ENCODE peak calls at places on chromosomes 13 and 19, in five cellular contexts. X is mucosa of descending colon, F is stomach, W is fibroblast of lung, C is glutamatergic neuron. I is an unnamed sample.

GRCh38 chr19:50333737-50334617 is 4.8 kb upstream of the KCNC3 start:
- DNase-seq in X (peak), W (no peak), C (peak), F (peak), I (peak)

GRCh38 chr19:49911381-49912145 is 14.9 kb upstream of the IL4I1 start:
- DNase-seq in C (no peak), X (peak), W (no peak), F (no peak), I (no peak)

GRCh38 chr13:19586904-19587634 is 25.7 kb upstream of the TPTE2 start:
- DNase-seq in F (peak), W (peak), C (no peak), X (peak), I (no peak)

GRCh38 chr13:79853258-79853657 is 372.3 kb downstream of the NDFIP2 start:
- DNase-seq in W (no peak), X (no peak), C (no peak), F (no peak), I (no peak)

GRCh38 chr19:17385878-17386611 is 8.0 kb downstream of the CCDC194 start:
- DNase-seq in F (peak), X (peak), W (peak), C (peak), I (peak)

GRCh38 chr13:60538566-60538965 is 141.5 kb downstream of the TDRD3 start:
- DNase-seq in C (no peak), X (no peak), W (no peak), F (no peak), I (no peak)

GRCh38 chr19:47176071-47176626 is 45.5 kb downstream of the SAE1 start:
- DNase-seq in F (no peak), W (peak), C (no peak), X (no peak), I (no peak)

GRCh38 chr13:18944501-18945068 is 237.0 kb downstream of the TUBA3C start:
- DNase-seq in F (no peak), X (no peak), W (no peak), C (no peak), I (peak)

GRCh38 chr13:108586826-108587225 is 42.6 kb upstream of the MYO16 start:
- DNase-seq in F (no peak), W (no peak), C (no peak), X (no peak), I (no peak)

GRCh38 chr13:59000770-59001169 is 1163.0 kb downstream of the DIAPH3 start:
- DNase-seq in C (no peak), X (no peak), F (no peak), W (no peak), I (no peak)

GRCh38 chr13:30872685-30873443 is 33.2 kb upstream of the MEDAG start:
- DNase-seq in X (peak), F (no peak), W (peak), C (peak), I (peak)

GRCh38 chr19:28424041-28424440 is 788.9 kb downstream of the UQCRFS1 start:
- DNase-seq in C (no peak), F (no peak), X (no peak), W (no peak), I (no peak)

GRCh38 chr19:45781282-45782161 is 768 bp downstream of the DMPK start:
- DNase-seq in C (no peak), W (no peak), X (no peak), F (peak), I (no peak)

GRCh38 chr13:98629055-98629454 is 52.1 kb upstream of the STK24 start:
- DNase-seq in F (no peak), W (no peak), X (no peak), C (no peak), I (no peak)

GRCh38 chr13:79196366-79196765 is 209.7 kb downstream of the RBM26 start:
- DNase-seq in X (no peak), C (no peak), F (no peak), W (no peak), I (no peak)

GRCh38 chr13:94154362-94154761 is 325.1 kb downstream of the DCT start:
- DNase-seq in X (peak), W (peak), F (peak), C (no peak), I (no peak)

GRCh38 chr19:56015756-56016155 is 29.2 kb downstream of the NLRP5 start:
- DNase-seq in W (no peak), C (no peak), F (no peak), X (peak), I (no peak)

GRCh38 chr13:44734204-44734707 is 158.1 kb upstream of the TSC22D1 start:
- DNase-seq in F (peak), W (peak), C (no peak), X (no peak), I (no peak)

GRCh38 chr13:35984776-35985453 is 146.3 kb downstream of the DCLK1 start:
- DNase-seq in C (peak), X (no peak), F (no peak), W (no peak), I (no peak)

GRCh38 chr13:83325454-83325853 is 556.8 kb downstream of the SLITRK1 start:
- DNase-seq in C (no peak), X (no peak), W (peak), F (no peak), I (no peak)

GRCh38 chr19:45499196-45500180 is 1.2 kb downstream of the PPM1N start:
- DNase-seq in W (no peak), X (peak), F (no peak), C (peak), I (no peak)

GRCh38 chr19:12995596-12996541 is 594 bp downstream of the NFIX start:
- DNase-seq in W (peak), F (no peak), C (no peak), X (no peak), I (no peak)

GRCh38 chr13:66933994-66934393 is 296.1 kb downstream of the PCDH9 start:
- DNase-seq in X (no peak), W (peak), C (no peak), F (no peak), I (no peak)

GRCh38 chr19:38264486-38265212 is at the start of gene SPINT2:
- DNase-seq in F (no peak), W (no peak), C (peak), X (no peak), I (peak)

GRCh38 chr13:51033431-51034185 is 77.5 kb downstream of the C13orf42 start:
- DNase-seq in C (no peak), W (no peak), F (no peak), X (no peak), I (no peak)

GRCh38 chr19:17346109-17346671 is 8.8 kb downstream of the GTPBP3 start:
- DNase-seq in W (peak), F (peak), C (peak), X (peak), I (peak)

DNA sequence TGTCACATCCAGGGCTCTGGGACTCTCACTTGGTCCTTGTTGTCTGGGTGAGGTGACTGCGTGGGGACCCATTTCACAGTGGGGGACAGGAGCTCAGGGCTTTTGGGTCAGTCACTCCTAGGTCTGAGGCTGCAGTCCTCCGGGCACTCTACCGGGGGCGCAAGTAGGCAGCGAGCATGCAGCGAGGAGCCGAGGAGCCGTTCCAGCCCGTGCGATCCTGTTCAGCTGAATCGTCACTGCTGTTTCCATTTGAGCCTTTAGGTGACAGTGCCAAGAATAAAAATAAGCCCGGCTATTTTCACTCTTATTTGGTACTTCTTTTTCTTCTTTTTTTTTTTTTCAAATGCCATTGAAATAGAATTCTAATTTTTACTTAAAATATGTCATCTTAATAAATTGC is 126.5 kb downstream of the ZNF536 start:
- DNase-seq in C (peak), F (no peak), W (no peak), X (no peak), I (peak)
- TF ChIP-seq CTCF in C (peak), F (no peak), W (no peak), X (no peak), I (peak)

GRCh38 chr13:39417643-39418042 is 185.3 kb downstream of the LHFPL6 start:
- DNase-seq in X (no peak), F (no peak), W (peak), C (no peak), I (no peak)

GRCh38 chr13:39418424-39418823 is 184.6 kb downstream of the LHFPL6 start:
- DNase-seq in X (no peak), F (no peak), C (no peak), W (no peak), I (no peak)

GRCh38 chr13:39419068-39419467 is 183.9 kb downstream of the LHFPL6 start:
- DNase-seq in F (no peak), X (no peak), W (no peak), C (no peak), I (no peak)

GRCh38 chr13:39415403-39415802 is 187.6 kb downstream of the LHFPL6 start:
- DNase-seq in X (peak), C (peak), F (no peak), W (peak), I (peak)

GRCh38 chr13:39417131-39417530 is 185.9 kb downstream of the LHFPL6 start:
- DNase-seq in X (no peak), W (no peak), C (peak), F (no peak), I (no peak)
- TF ChIP-seq CTCF in X (no peak), W (peak), C (peak), F (no peak), I (no peak)

DNA sequence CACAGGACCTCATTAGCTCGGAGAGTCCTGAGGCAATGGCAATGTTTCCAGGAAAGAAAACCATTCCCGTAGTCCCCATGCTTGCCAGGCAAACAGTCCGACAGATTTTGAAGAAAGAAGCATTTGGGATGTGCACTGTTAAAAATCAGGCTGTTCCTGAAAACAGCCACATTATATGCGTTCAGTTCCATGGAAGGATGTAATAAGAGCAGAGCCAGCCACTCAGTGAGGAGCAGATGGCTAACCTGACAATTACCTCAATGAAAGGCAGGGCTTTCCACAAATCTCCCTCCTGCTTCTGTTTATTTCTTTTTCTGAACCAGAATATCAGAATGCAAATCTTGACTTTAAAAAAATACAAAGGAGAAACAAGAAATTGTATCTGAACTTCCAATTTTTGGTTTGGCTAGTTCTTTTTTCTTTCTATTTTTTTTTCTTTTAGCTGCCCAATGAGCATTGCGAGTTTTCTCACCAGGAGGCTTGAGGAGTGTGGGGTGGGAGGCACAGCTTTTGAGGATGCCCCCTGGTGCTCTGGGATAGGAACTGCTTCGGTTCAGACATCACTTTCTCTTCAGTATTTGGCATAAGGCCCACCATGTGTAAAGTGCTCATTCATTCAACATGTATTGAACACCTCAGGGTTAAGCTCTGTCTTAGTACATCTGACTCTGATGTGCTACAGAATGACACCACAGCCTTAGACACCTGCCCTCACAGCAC is 124.2 kb downstream of the TBC1D4 start:
- DNase-seq in X (peak), F (no peak), C (peak), W (peak), I (no peak)
- TF ChIP-seq CTCF in X (no peak), F (peak), C (peak), W (peak), I (peak)

GRCh38 chr13:46903748-46904147 is 6.9 kb upstream of the HTR2A start:
- DNase-seq in F (no peak), C (no peak), W (no peak), X (no peak), I (no peak)

GRCh38 chr13:46906440-46906839 is 9.6 kb upstream of the HTR2A start:
- DNase-seq in C (no peak), F (no peak), W (no peak), X (no peak), I (no peak)

GRCh38 chr13:46901721-46902120 is 4.9 kb upstream of the HTR2A start:
- DNase-seq in C (no peak), F (no peak), W (no peak), X (no peak), I (no peak)

GRCh38 chr13:46908511-46908910 is 11.7 kb upstream of the HTR2A start:
- DNase-seq in F (no peak), X (no peak), C (no peak), W (peak), I (no peak)

GRCh38 chr13:46905249-46905648 is 8.4 kb upstream of the HTR2A start:
- DNase-seq in C (no peak), X (no peak), W (peak), F (no peak), I (no peak)
- TF ChIP-seq CTCF in C (no peak), X (no peak), W (peak), F (no peak), I (no peak)

GRCh38 chr13:90360785-90361184 is 986.7 kb upstream of the MIR17HG start:
- DNase-seq in W (no peak), C (no peak), F (no peak), X (no peak), I (no peak)

GRCh38 chr13:90362718-90363117 is 984.8 kb upstream of the MIR17HG start:
- DNase-seq in W (peak), X (no peak), F (no peak), C (no peak), I (no peak)

DNA sequence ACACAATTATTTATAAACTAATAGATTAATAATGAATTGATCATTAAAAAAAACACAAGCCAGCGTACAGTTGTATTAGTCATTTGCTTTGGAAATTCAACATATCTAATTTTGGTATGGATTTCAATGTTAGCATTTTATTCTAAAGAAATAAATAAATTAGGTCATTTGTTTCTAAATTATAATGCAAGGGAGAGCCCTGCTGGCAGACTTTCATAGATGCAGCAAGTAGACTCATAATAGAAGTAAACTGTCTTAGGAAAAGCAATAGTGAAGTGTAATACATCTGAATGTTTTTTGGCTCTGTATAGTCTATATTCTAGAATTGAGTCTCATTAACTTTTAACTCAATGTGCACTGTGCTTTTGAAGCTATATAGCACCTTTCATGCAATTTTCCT is 982.4 kb upstream of the MIR17HG start:
- DNase-seq in C (no peak), W (peak), X (no peak), F (no peak), I (no peak)
- TF ChIP-seq CTCF in C (no peak), W (no peak), X (no peak), F (no peak), I (peak)

DNA sequence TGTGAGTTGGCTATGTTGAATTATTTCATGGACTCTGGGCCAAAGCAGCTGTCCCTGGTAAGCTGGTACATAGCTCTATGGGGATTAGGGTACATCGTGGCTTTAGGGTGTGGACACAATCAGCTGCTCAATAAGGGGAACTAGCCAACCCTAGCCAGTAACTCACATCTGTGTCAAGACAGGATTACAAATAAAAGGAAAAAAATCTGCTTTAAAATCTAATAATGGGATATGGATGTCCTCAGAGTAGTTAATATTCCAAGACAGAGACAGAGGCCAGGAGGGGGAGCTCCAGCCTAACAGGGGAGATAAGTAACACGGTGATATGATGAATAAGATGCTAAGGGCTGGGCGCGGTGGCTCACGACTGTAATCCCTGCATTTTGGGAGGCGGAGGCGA is 21.1 kb upstream of the ZNF766 start:
- DNase-seq in C (peak), X (peak), W (peak), F (peak), I (no peak)
- TF ChIP-seq CTCF in C (no peak), X (no peak), W (peak), F (peak), I (peak)

GRCh38 chr13:100594255-100594654 is 5.7 kb upstream of the GGACT start:
- DNase-seq in X (no peak), W (no peak), F (no peak), C (no peak), I (no peak)

GRCh38 chr13:100584901-100585300 is 3.7 kb downstream of the GGACT start:
- DNase-seq in F (no peak), C (no peak), X (no peak), W (no peak), I (no peak)

GRCh38 chr13:100589178-100589725 is 663 bp upstream of the GGACT start:
- DNase-seq in F (no peak), X (no peak), W (no peak), C (no peak), I (no peak)

GRCh38 chr13:100588350-100589177 is at the start of gene GGACT:
- DNase-seq in X (peak), C (peak), W (peak), F (peak), I (peak)
- TF ChIP-seq CTCF in X (peak), C (peak), W (peak), F (peak), I (peak)

DNA sequence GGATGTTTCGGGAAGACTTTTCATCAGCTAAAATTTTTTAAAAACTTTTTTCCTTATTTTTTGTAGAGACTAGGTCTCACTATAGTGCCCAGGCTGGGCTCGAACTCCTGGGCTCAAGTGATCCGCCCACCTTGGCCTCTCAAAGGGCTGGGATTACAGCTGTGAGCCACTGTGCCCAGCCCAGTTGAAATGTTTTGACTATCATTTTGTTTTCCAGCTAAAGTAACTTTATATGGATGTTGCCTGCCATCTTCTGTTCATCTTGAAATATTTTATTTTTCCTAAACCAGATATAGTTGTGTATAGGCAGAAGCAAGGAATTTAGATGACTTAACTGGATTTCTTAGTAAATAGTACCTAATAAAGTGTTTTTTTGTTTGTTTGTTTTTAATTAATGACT is 7.0 kb downstream of the CAB39L start:
- DNase-seq in C (no peak), X (peak), W (peak), F (no peak), I (no peak)
- TF ChIP-seq CTCF in C (no peak), X (no peak), W (no peak), F (peak), I (peak)

DNA sequence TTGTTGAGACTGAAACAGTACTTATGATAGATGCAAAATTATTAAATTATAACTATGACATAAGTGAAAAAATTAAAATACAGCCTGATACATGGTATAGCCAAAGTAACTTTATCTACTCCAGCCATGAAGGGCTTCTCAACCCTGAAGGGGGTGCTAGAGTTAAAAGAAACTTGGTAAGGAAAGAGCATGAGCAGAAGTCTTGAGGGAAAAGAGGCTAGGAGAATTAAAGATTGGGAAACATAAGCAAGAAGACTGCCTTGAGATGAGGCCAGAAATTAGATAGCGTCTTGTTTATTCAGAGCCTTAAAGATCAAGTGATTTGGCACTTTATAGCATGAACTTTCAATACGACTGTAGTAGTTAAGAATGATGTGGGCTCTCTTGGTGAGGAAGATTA is 385.5 kb upstream of the PRR20A start:
- DNase-seq in X (no peak), F (no peak), W (no peak), C (no peak), I (no peak)
- TF ChIP-seq CTCF in X (no peak), F (no peak), W (no peak), C (no peak), I (no peak)

GRCh38 chr13:110576736-110577476 is 15.4 kb upstream of the RAB20 start:
- DNase-seq in W (no peak), C (no peak), X (no peak), F (peak), I (no peak)
- TF ChIP-seq CTCF in W (no peak), C (no peak), X (no peak), F (no peak), I (no peak)